ENCODE peak calls at places on chromosomes 12 and 14, in eight cellular contexts. One of them, this sample, is unnamed.

GRCh38 chr12:13472690-13473089 is 276.2 kb downstream of the EMP1 start:
- DNase-seq in stomach: no peak
- DNase-seq in SK-N-SH: no peak
- DNase-seq in spleen: no peak
- DNase-seq in GM23338: no peak
- DNase-seq in endothelial cell of umbilical vein: no peak
- DNase-seq in HL-60: no peak
- DNase-seq in GM12878: peak; percentile 65
- DNase-seq in this sample: no peak

GRCh38 chr12:10395390-10395998 is 5.7 kb upstream of the KLRK1 start:
- DNase-seq in stomach: peak; percentile 31
- DNase-seq in SK-N-SH: no peak
- DNase-seq in spleen: no peak
- DNase-seq in GM23338: peak; percentile 13
- DNase-seq in endothelial cell of umbilical vein: no peak
- DNase-seq in HL-60: peak; percentile 81
- DNase-seq in GM12878: peak; percentile 60
- DNase-seq in this sample: peak; percentile 40

GRCh38 chr12:9731797-9732196 is 1.1 kb downstream of the CLECL1 start:
- DNase-seq in stomach: no peak
- DNase-seq in SK-N-SH: no peak
- DNase-seq in spleen: no peak
- DNase-seq in GM23338: no peak
- DNase-seq in endothelial cell of umbilical vein: no peak
- DNase-seq in HL-60: no peak
- DNase-seq in GM12878: no peak
- DNase-seq in this sample: no peak

GRCh38 chr12:76249501-76249900 is 98.7 kb downstream of the BBS10 start:
- DNase-seq in stomach: no peak
- DNase-seq in SK-N-SH: no peak
- DNase-seq in spleen: no peak
- DNase-seq in GM23338: peak; percentile 3
- DNase-seq in endothelial cell of umbilical vein: no peak
- DNase-seq in HL-60: no peak
- DNase-seq in GM12878: no peak
- DNase-seq in this sample: no peak

GRCh38 chr14:24057867-24058259 is 6.1 kb downstream of the CARMIL3 start:
- DNase-seq in stomach: no peak
- DNase-seq in SK-N-SH: no peak
- DNase-seq in spleen: no peak
- DNase-seq in GM23338: no peak
- DNase-seq in endothelial cell of umbilical vein: no peak
- DNase-seq in HL-60: no peak
- DNase-seq in GM12878: no peak
- DNase-seq in this sample: no peak

GRCh38 chr12:107761502-107761904 is 566 bp upstream of the PRDM4 start:
- DNase-seq in stomach: no peak
- DNase-seq in SK-N-SH: peak; percentile 46
- DNase-seq in spleen: peak; percentile 78
- DNase-seq in GM23338: peak; percentile 58
- DNase-seq in endothelial cell of umbilical vein: no peak
- DNase-seq in HL-60: no peak
- DNase-seq in GM12878: no peak
- DNase-seq in this sample: no peak

GRCh38 chr12:45192041-45192695 is 23.7 kb upstream of the ANO6 start:
- DNase-seq in stomach: no peak
- DNase-seq in SK-N-SH: no peak
- DNase-seq in spleen: no peak
- DNase-seq in GM23338: no peak
- DNase-seq in endothelial cell of umbilical vein: peak; percentile 85
- DNase-seq in HL-60: no peak
- DNase-seq in GM12878: no peak
- DNase-seq in this sample: no peak

GRCh38 chr14:45811155-45811554 is 558.2 kb upstream of the MIS18BP1 start:
- DNase-seq in stomach: no peak
- DNase-seq in SK-N-SH: no peak
- DNase-seq in spleen: no peak
- DNase-seq in GM23338: peak; percentile 2
- DNase-seq in endothelial cell of umbilical vein: no peak
- DNase-seq in HL-60: no peak
- DNase-seq in GM12878: no peak
- DNase-seq in this sample: no peak

GRCh38 chr12:64674367-64674922 is 64.2 kb downstream of the RASSF3 start:
- DNase-seq in stomach: no peak
- DNase-seq in SK-N-SH: no peak
- DNase-seq in spleen: peak; percentile 83
- DNase-seq in GM23338: no peak
- DNase-seq in endothelial cell of umbilical vein: no peak
- DNase-seq in HL-60: no peak
- DNase-seq in GM12878: no peak
- DNase-seq in this sample: no peak

GRCh38 chr12:53048033-53048779 is 1.7 kb upstream of the TNS2 start:
- DNase-seq in stomach: peak; percentile 76
- DNase-seq in SK-N-SH: peak; percentile 76
- DNase-seq in spleen: peak; percentile 82
- DNase-seq in GM23338: peak; percentile 47
- DNase-seq in endothelial cell of umbilical vein: peak; percentile 41
- DNase-seq in HL-60: no peak
- DNase-seq in GM12878: no peak
- DNase-seq in this sample: peak; percentile 63

GRCh38 chr12:45415393-45415817 is 199.5 kb downstream of the ANO6 start:
- DNase-seq in stomach: no peak
- DNase-seq in SK-N-SH: no peak
- DNase-seq in spleen: no peak
- DNase-seq in GM23338: no peak
- DNase-seq in endothelial cell of umbilical vein: peak; percentile 76
- DNase-seq in HL-60: peak; percentile 4
- DNase-seq in GM12878: peak; percentile 17
- DNase-seq in this sample: no peak

GRCh38 chr14:99331796-99332195 is 59.8 kb upstream of the BCL11B start:
- DNase-seq in stomach: no peak
- DNase-seq in SK-N-SH: no peak
- DNase-seq in spleen: peak; percentile 38
- DNase-seq in GM23338: no peak
- DNase-seq in endothelial cell of umbilical vein: no peak
- DNase-seq in HL-60: no peak
- DNase-seq in GM12878: no peak
- DNase-seq in this sample: no peak

GRCh38 chr14:71529855-71530254 is 402.4 kb upstream of the RGS6 start:
- DNase-seq in stomach: no peak
- DNase-seq in SK-N-SH: no peak
- DNase-seq in spleen: no peak
- DNase-seq in GM23338: no peak
- DNase-seq in endothelial cell of umbilical vein: no peak
- DNase-seq in HL-60: no peak
- DNase-seq in GM12878: no peak
- DNase-seq in this sample: no peak

GRCh38 chr12:122309564-122310121 is 43.3 kb upstream of the VPS33A start:
- DNase-seq in stomach: no peak
- DNase-seq in SK-N-SH: peak; percentile 60
- DNase-seq in spleen: no peak
- DNase-seq in GM23338: no peak
- DNase-seq in endothelial cell of umbilical vein: no peak
- DNase-seq in HL-60: no peak
- DNase-seq in GM12878: no peak
- DNase-seq in this sample: no peak

GRCh38 chr14:21647380-21647779 is 6.3 kb upstream of the OR4E2 start:
- DNase-seq in stomach: no peak
- DNase-seq in SK-N-SH: no peak
- DNase-seq in spleen: no peak
- DNase-seq in GM23338: no peak
- DNase-seq in endothelial cell of umbilical vein: peak; percentile 35
- DNase-seq in HL-60: no peak
- DNase-seq in GM12878: no peak
- DNase-seq in this sample: no peak

GRCh38 chr14:53955671-53956426 is 776 bp downstream of the BMP4 start:
- DNase-seq in stomach: peak; percentile 70
- DNase-seq in SK-N-SH: no peak
- DNase-seq in spleen: peak; percentile 70
- DNase-seq in GM23338: peak; percentile 79
- DNase-seq in endothelial cell of umbilical vein: peak; percentile 61
- DNase-seq in HL-60: no peak
- DNase-seq in GM12878: no peak
- DNase-seq in this sample: peak; percentile 62

GRCh38 chr12:47781479-47782371 is 8.7 kb downstream of the SLC48A1 start:
- DNase-seq in stomach: no peak
- DNase-seq in SK-N-SH: no peak
- DNase-seq in spleen: peak; percentile 76
- DNase-seq in GM23338: no peak
- DNase-seq in endothelial cell of umbilical vein: no peak
- DNase-seq in HL-60: no peak
- DNase-seq in GM12878: no peak
- DNase-seq in this sample: no peak

GRCh38 chr12:87820524-87821194 is 208.5 kb downstream of the C12orf50 start:
- DNase-seq in stomach: no peak
- DNase-seq in SK-N-SH: no peak
- DNase-seq in spleen: no peak
- DNase-seq in GM23338: no peak
- DNase-seq in endothelial cell of umbilical vein: no peak
- DNase-seq in HL-60: no peak
- DNase-seq in GM12878: no peak
- DNase-seq in this sample: no peak

GRCh38 chr14:52950410-52950897 is 396 bp downstream of the FERMT2 start:
- DNase-seq in stomach: peak; percentile 35
- DNase-seq in SK-N-SH: peak; percentile 71
- DNase-seq in spleen: peak; percentile 80
- DNase-seq in GM23338: peak; percentile 61
- DNase-seq in endothelial cell of umbilical vein: peak; percentile 71
- DNase-seq in HL-60: no peak
- DNase-seq in GM12878: no peak
- DNase-seq in this sample: peak; percentile 38

GRCh38 chr14:78425332-78425731 is 255.2 kb downstream of the NRXN3 start:
- DNase-seq in stomach: no peak
- DNase-seq in SK-N-SH: no peak
- DNase-seq in spleen: no peak
- DNase-seq in GM23338: peak; percentile 10
- DNase-seq in endothelial cell of umbilical vein: no peak
- DNase-seq in HL-60: no peak
- DNase-seq in GM12878: no peak
- DNase-seq in this sample: no peak

GRCh38 chr14:96121660-96122395 is 82.7 kb downstream of the C14orf132 start:
- DNase-seq in stomach: no peak
- DNase-seq in SK-N-SH: no peak
- DNase-seq in spleen: no peak
- DNase-seq in GM23338: no peak
- DNase-seq in endothelial cell of umbilical vein: no peak
- DNase-seq in HL-60: no peak
- DNase-seq in GM12878: no peak
- DNase-seq in this sample: no peak

DNA sequence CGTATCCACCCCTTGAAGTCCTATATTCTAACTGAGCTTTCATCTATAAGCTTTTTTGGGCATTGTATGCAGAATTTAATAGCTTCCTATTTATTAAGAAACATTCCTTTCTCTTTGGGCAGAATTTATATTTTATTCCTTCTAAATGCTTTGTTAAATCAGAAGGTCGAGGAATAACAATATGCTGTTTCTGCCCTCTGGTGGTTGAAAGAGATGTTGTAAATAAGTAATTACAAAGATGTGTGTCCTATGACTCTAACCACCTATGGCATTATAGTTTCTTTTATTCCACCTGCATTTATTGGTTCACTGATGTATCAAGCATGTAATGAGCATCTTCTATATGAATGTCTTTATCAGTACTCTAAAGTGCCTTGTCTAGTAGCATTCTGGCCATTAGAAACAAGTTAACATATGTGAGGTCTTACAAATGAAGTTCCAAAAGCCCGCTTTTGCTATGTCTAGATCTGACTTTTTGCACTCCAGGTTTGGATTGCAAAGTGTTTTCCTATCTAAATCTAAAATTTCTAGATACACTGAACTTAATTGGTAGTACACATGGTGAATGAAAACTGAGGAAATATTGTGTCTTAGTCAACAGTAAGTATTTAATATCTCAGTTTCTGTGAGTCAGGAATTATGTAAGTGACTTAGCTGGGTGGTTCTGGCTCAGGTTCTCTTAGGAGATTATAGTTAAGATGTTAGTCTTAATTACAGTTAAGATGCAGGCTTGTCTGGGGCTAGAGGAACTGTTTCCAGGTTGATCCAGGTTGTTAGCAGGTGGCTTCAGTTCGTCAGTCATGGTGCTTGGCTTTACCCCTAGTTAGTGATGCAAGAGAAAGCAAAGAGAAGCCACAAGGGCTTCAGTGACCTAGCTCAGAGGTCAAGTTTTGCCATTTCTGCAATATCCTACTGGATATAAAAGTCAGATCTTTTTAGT is 57.5 kb downstream of the PLEKHA5 start:
- DNase-seq in stomach: no peak
- DNase-seq in SK-N-SH: peak; percentile 38
- DNase-seq in spleen: no peak
- DNase-seq in GM23338: peak; percentile 77
- DNase-seq in endothelial cell of umbilical vein: peak; percentile 71
- DNase-seq in HL-60: no peak
- DNase-seq in GM12878: no peak
- DNase-seq in this sample: no peak
- TF ChIP-seq CTCF in stomach: peak; percentile 23
- TF ChIP-seq CTCF in SK-N-SH: peak; percentile 81
- TF ChIP-seq CTCF in spleen: peak; percentile 6
- TF ChIP-seq CTCF in GM23338: peak; percentile 89
- TF ChIP-seq CTCF in endothelial cell of umbilical vein: peak; percentile 32
- TF ChIP-seq CTCF in HL-60: peak; percentile 40
- TF ChIP-seq CTCF in GM12878: peak; percentile 52
- TF ChIP-seq CTCF in this sample: peak; percentile 66

GRCh38 chr12:22100952-22101748 is 55.1 kb downstream of the CMAS start:
- DNase-seq in stomach: peak; percentile 46
- DNase-seq in SK-N-SH: no peak
- DNase-seq in spleen: no peak
- DNase-seq in GM23338: peak; percentile 86
- DNase-seq in endothelial cell of umbilical vein: peak; percentile 57
- DNase-seq in HL-60: peak; percentile 71
- DNase-seq in GM12878: peak; percentile 13
- DNase-seq in this sample: peak; percentile 31
- H3K27ac ChIP-seq in stomach: no peak overlapping the region
- H3K27ac ChIP-seq in SK-N-SH: no peak overlapping the region
- H3K27ac ChIP-seq in spleen: no peak overlapping the region
- H3K27ac ChIP-seq in GM23338: no peak overlapping the region
- H3K27ac ChIP-seq in endothelial cell of umbilical vein: no peak overlapping the region
- H3K27ac ChIP-seq in HL-60: no peak overlapping the region
- H3K27ac ChIP-seq in GM12878: no peak overlapping the region
- H3K27ac ChIP-seq in this sample: no peak overlapping the region

DNA sequence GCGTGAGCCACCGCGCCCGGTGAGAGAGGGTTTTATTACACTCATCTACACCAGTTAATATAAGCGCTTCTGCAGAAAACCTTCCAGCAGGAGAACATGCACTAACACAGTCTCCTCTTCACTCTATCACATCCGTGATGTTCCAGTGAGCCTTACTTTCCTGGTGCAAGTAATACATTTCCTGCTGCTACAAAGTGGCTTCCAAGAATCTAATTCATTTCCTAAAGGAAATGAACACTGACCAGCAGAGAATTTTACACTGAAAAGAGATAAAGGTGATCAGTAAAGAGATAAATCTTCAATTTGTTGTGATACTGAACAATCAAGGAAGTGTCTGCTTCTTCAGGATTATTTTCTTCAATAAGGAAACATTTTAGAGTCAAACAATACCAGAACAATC is 39.5 kb downstream of the ZFYVE21 start:
- DNase-seq in stomach: no peak
- DNase-seq in SK-N-SH: no peak
- DNase-seq in spleen: no peak
- DNase-seq in GM23338: no peak
- DNase-seq in endothelial cell of umbilical vein: peak; percentile 37
- DNase-seq in HL-60: no peak
- DNase-seq in GM12878: no peak
- DNase-seq in this sample: no peak
- TF ChIP-seq POLR2AphosphoS5 in stomach: no peak
- TF ChIP-seq POLR2AphosphoS5 in SK-N-SH: no peak
- TF ChIP-seq POLR2AphosphoS5 in spleen: no peak
- TF ChIP-seq POLR2AphosphoS5 in GM23338: no peak
- TF ChIP-seq POLR2AphosphoS5 in endothelial cell of umbilical vein: peak; percentile 28
- TF ChIP-seq POLR2AphosphoS5 in HL-60: no peak
- TF ChIP-seq POLR2AphosphoS5 in GM12878: no peak
- TF ChIP-seq POLR2AphosphoS5 in this sample: no peak

GRCh38 chr12:1630081-1630826 is 1.2 kb downstream of the WNT5B start:
- DNase-seq in stomach: peak; percentile 39
- DNase-seq in SK-N-SH: peak; percentile 88
- DNase-seq in spleen: peak; percentile 84
- DNase-seq in GM23338: peak; percentile 61
- DNase-seq in endothelial cell of umbilical vein: no peak
- DNase-seq in HL-60: peak; percentile 17
- DNase-seq in GM12878: no peak
- DNase-seq in this sample: peak; percentile 59
- TF ChIP-seq CTCF in stomach: no peak
- TF ChIP-seq CTCF in SK-N-SH: no peak
- TF ChIP-seq CTCF in spleen: no peak
- TF ChIP-seq CTCF in GM23338: no peak
- TF ChIP-seq CTCF in endothelial cell of umbilical vein: no peak
- TF ChIP-seq CTCF in HL-60: no peak
- TF ChIP-seq CTCF in GM12878: peak; percentile 23
- TF ChIP-seq CTCF in this sample: peak; percentile 19